ENCODE peak calls at places on chromosomes 6 and 20, in four cellular contexts. O, C, N and L are unnamed samples.

GRCh38 chr6:148611213-148611612 is 135.6 kb upstream of the UST start:
- DNase-seq in O (no peak), C (peak), N (no peak), L (peak)

GRCh38 chr6:77457720-77458349 is 5.5 kb downstream of the HTR1B start:
- DNase-seq in O (peak), C (peak), N (no peak), L (peak)

GRCh38 chr20:10708342-10709185 is 34.8 kb upstream of the JAG1 start:
- DNase-seq in O (no peak), C (no peak), N (no peak), L (peak)

GRCh38 chr20:36098364-36098763 is 56.2 kb upstream of the EPB41L1 start:
- DNase-seq in O (no peak), C (no peak), N (no peak), L (no peak)

GRCh38 chr20:35305682-35306556 is 13.7 kb upstream of the FAM83C start:
- DNase-seq in O (no peak), C (no peak), N (no peak), L (peak)

GRCh38 chr6:46651766-46652165 is 852 bp downstream of the CYP39A1 start:
- DNase-seq in O (no peak), C (no peak), N (no peak), L (no peak)

GRCh38 chr6:40427196-40427595 is 160.0 kb downstream of the LRFN2 start:
- DNase-seq in O (no peak), C (no peak), N (no peak), L (no peak)

GRCh38 chr6:158174024-158174423 is 5.9 kb downstream of the GTF2H5 start:
- DNase-seq in O (no peak), C (no peak), N (no peak), L (no peak)

GRCh38 chr20:3843490-3843889 is 3.1 kb upstream of the MAVS start:
- DNase-seq in O (no peak), C (no peak), N (no peak), L (peak)

GRCh38 chr6:79984261-79984660 is 20.2 kb upstream of the TTK start:
- DNase-seq in O (no peak), C (no peak), N (no peak), L (no peak)

GRCh38 chr6:168302534-168302933 is 17.0 kb downstream of the DACT2 start:
- DNase-seq in O (no peak), C (no peak), N (no peak), L (no peak)

GRCh38 chr6:113246186-113246585 is 611.0 kb upstream of the MARCKS start:
- DNase-seq in O (no peak), C (no peak), N (no peak), L (no peak)

GRCh38 chr6:107652526-107653182 is 162.7 kb downstream of the SOBP start:
- DNase-seq in O (no peak), C (no peak), N (no peak), L (no peak)

GRCh38 chr6:26329763-26330511 is 35.1 kb upstream of the BTN3A2 start:
- DNase-seq in O (peak), C (no peak), N (peak), L (peak)

GRCh38 chr6:52517502-52518278 is 59.2 kb downstream of the TRAM2 start:
- DNase-seq in O (no peak), C (peak), N (no peak), L (peak)

GRCh38 chr20:54061106-54061881 is 9.1 kb downstream of the BCAS1 start:
- DNase-seq in O (no peak), C (no peak), N (no peak), L (no peak)

GRCh38 chr6:28648035-28648877 is 122.6 kb downstream of the GPX5 start:
- DNase-seq in O (peak), C (no peak), N (no peak), L (peak)

GRCh38 chr6:29628419-29629281 is 4.3 kb downstream of the GABBR1 start:
- DNase-seq in O (peak), C (peak), N (peak), L (peak)

GRCh38 chr6:126792340-126792739 is 326.1 kb upstream of the RSPO3 start:
- DNase-seq in O (no peak), C (no peak), N (no peak), L (no peak)

GRCh38 chr20:63739129-63740069 is at the start of gene SLC2A4RG:
- DNase-seq in O (peak), C (peak), N (peak), L (peak)

GRCh38 chr20:63218701-63219446 is 2.9 kb upstream of the YTHDF1 start:
- DNase-seq in O (no peak), C (no peak), N (no peak), L (no peak)

GRCh38 chr6:110329348-110329728 is 28.8 kb downstream of the METTL24 start:
- DNase-seq in O (no peak), C (no peak), N (no peak), L (no peak)

GRCh38 chr6:12233693-12234551 is 56.2 kb upstream of the EDN1 start:
- DNase-seq in O (peak), C (peak), N (peak), L (peak)

GRCh38 chr6:37673436-37673835 is 24.2 kb downstream of the MDGA1 start:
- DNase-seq in O (no peak), C (no peak), N (no peak), L (no peak)

GRCh38 chr6:165913676-165914570 is 250.9 kb upstream of the PDE10A start:
- DNase-seq in O (no peak), C (no peak), N (no peak), L (no peak)

GRCh38 chr6:105902401-105903031 is 183.6 kb upstream of the PRDM1 start:
- DNase-seq in O (no peak), C (no peak), N (no peak), L (peak)

GRCh38 chr20:62215020-62215990 is 4.8 kb downstream of the HRH3 start:
- DNase-seq in O (no peak), C (no peak), N (no peak), L (no peak)

GRCh38 chr6:10627800-10628199 is 66.6 kb downstream of the C6orf52 start:
- DNase-seq in O (no peak), C (no peak), N (no peak), L (no peak)

GRCh38 chr6:2632368-2632767 is 118.4 kb downstream of the MYLK4 start:
- DNase-seq in O (no peak), C (no peak), N (no peak), L (no peak)

GRCh38 chr6:85298553-85298952 is 151.3 kb upstream of the NT5E start:
- DNase-seq in O (no peak), C (no peak), N (no peak), L (no peak)

GRCh38 chr20:64053841-64054661 is 4.6 kb upstream of the SOX18 start:
- DNase-seq in O (no peak), C (no peak), N (no peak), L (no peak)

GRCh38 chr20:19858972-19859371 is 100.9 kb downstream of the RIN2 start:
- DNase-seq in O (no peak), C (no peak), N (no peak), L (peak)

GRCh38 chr20:50186151-50186885 is 4.3 kb upstream of the CEBPB start:
- DNase-seq in O (peak), C (peak), N (peak), L (peak)

GRCh38 chr6:144104898-144105487 is 9.6 kb upstream of the SF3B5 start:
- DNase-seq in O (no peak), C (peak), N (peak), L (peak)

GRCh38 chr6:73704798-73705197 is 8.8 kb downstream of the CD109 start:
- DNase-seq in O (no peak), C (no peak), N (no peak), L (no peak)

GRCh38 chr20:49699200-49699992 is 14.3 kb downstream of the B4GALT5 start:
- DNase-seq in O (no peak), C (no peak), N (no peak), L (peak)